ENCODE peak calls at places on chromosomes 3 and 15, in six cellular contexts. One of them, this sample, is unnamed.

GRCh38 chr15:46786886-46787285 is 930.4 kb upstream of the SEMA6D start:
- DNase-seq in DMS53: peak
- DNase-seq in activated gamma-delta T cell treated with Interleukin-2 at 50 U/mL for 16 hours: no peak
- DNase-seq in foreskin fibroblast: no peak
- DNase-seq in neural progenitor cell: peak
- DNase-seq in hippocampal formation: no peak
- DNase-seq in this sample: no peak

GRCh38 chr3:158709666-158710083 is 22.6 kb downstream of the RARRES1 start:
- DNase-seq in hippocampal formation: no peak
- DNase-seq in activated gamma-delta T cell treated with Interleukin-2 at 50 U/mL for 16 hours: no peak
- DNase-seq in DMS53: no peak
- DNase-seq in neural progenitor cell: no peak
- DNase-seq in foreskin fibroblast: peak
- DNase-seq in this sample: no peak

GRCh38 chr3:126407412-126408044 is 12.8 kb downstream of the CFAP100 start:
- DNase-seq in neural progenitor cell: no peak
- DNase-seq in DMS53: no peak
- DNase-seq in hippocampal formation: no peak
- DNase-seq in activated gamma-delta T cell treated with Interleukin-2 at 50 U/mL for 16 hours: no peak
- DNase-seq in foreskin fibroblast: no peak
- DNase-seq in this sample: no peak

GRCh38 chr3:159825216-159825854 is 163.3 kb upstream of the IL12A start:
- DNase-seq in DMS53: peak
- DNase-seq in hippocampal formation: no peak
- DNase-seq in neural progenitor cell: no peak
- DNase-seq in activated gamma-delta T cell treated with Interleukin-2 at 50 U/mL for 16 hours: no peak
- DNase-seq in foreskin fibroblast: no peak
- DNase-seq in this sample: no peak

GRCh38 chr3:117097356-117097755 is 387.8 kb downstream of the TUSC7 start:
- DNase-seq in activated gamma-delta T cell treated with Interleukin-2 at 50 U/mL for 16 hours: no peak
- DNase-seq in hippocampal formation: no peak
- DNase-seq in DMS53: no peak
- DNase-seq in foreskin fibroblast: no peak
- DNase-seq in neural progenitor cell: no peak
- DNase-seq in this sample: no peak

GRCh38 chr15:77019476-77020331 is 24.8 kb downstream of the PSTPIP1 start:
- DNase-seq in DMS53: no peak
- DNase-seq in neural progenitor cell: no peak
- DNase-seq in foreskin fibroblast: no peak
- DNase-seq in hippocampal formation: no peak
- DNase-seq in activated gamma-delta T cell treated with Interleukin-2 at 50 U/mL for 16 hours: no peak
- DNase-seq in this sample: no peak

GRCh38 chr15:90201944-90202375 is 830 bp downstream of the SEMA4B start:
- DNase-seq in DMS53: peak
- DNase-seq in hippocampal formation: no peak
- DNase-seq in neural progenitor cell: peak
- DNase-seq in foreskin fibroblast: no peak
- DNase-seq in activated gamma-delta T cell treated with Interleukin-2 at 50 U/mL for 16 hours: no peak
- DNase-seq in this sample: no peak

GRCh38 chr15:95174281-95174680 is 942.9 kb downstream of the MCTP2 start:
- DNase-seq in foreskin fibroblast: peak
- DNase-seq in hippocampal formation: no peak
- DNase-seq in activated gamma-delta T cell treated with Interleukin-2 at 50 U/mL for 16 hours: no peak
- DNase-seq in neural progenitor cell: peak
- DNase-seq in DMS53: no peak
- DNase-seq in this sample: no peak